ENCODE peak calls at places on chromosomes 5 and 9, in five cellular contexts. K is psoas muscle, B is progenitor cell of endocrine pancreas, H is testis, D is lung. M is an unnamed sample.

GRCh38 chr5:31655491-31655890 is 16.6 kb downstream of the PDZD2 start:
- DNase-seq in K (no peak), B (no peak), H (no peak), D (no peak), M (no peak)

GRCh38 chr9:37104183-37104889 is 16.0 kb upstream of the ZCCHC7 start:
- DNase-seq in K (no peak), B (no peak), H (no peak), D (no peak), M (no peak)

GRCh38 chr5:159031513-159031912 is 68.2 kb downstream of the EBF1 start:
- DNase-seq in K (no peak), B (no peak), H (no peak), D (no peak), M (no peak)

GRCh38 chr9:91422832-91423711 is 560 bp downstream of the NFIL3 start:
- DNase-seq in K (peak), B (peak), H (peak), D (peak), M (peak)

GRCh38 chr5:118208031-118208453 is 780.3 kb downstream of the DTWD2 start:
- DNase-seq in K (peak), B (no peak), H (peak), D (no peak), M (no peak)

GRCh38 chr5:146101646-146102045 is 3.7 kb downstream of the PLAC8L1 start:
- DNase-seq in K (no peak), B (no peak), H (no peak), D (no peak), M (no peak)

GRCh38 chr5:116947691-116948528 is 373.3 kb upstream of the SEMA6A start:
- DNase-seq in K (peak), B (no peak), H (peak), D (peak), M (peak)

GRCh38 chr5:179228341-179229121 is 116.7 kb downstream of the ADAMTS2 start:
- DNase-seq in K (peak), B (no peak), H (no peak), D (no peak), M (no peak)

GRCh38 chr5:157476699-157477408 is 16.8 kb downstream of the NIPAL4 start:
- DNase-seq in K (no peak), B (peak), H (peak), D (no peak), M (peak)

GRCh38 chr5:178304761-178305645 is 72.4 kb upstream of the PHYKPL start:
- DNase-seq in K (peak), B (no peak), H (no peak), D (no peak), M (no peak)

GRCh38 chr9:908806-909205 is 67.3 kb downstream of the DMRT1 start:
- DNase-seq in K (no peak), B (no peak), H (no peak), D (no peak), M (no peak)

GRCh38 chr5:107401470-107402085 is 269.2 kb downstream of the EFNA5 start:
- DNase-seq in K (no peak), B (no peak), H (no peak), D (no peak), M (no peak)

GRCh38 chr5:168646335-168646734 is 67.2 kb upstream of the PANK3 start:
- DNase-seq in K (no peak), B (no peak), H (no peak), D (no peak), M (no peak)

GRCh38 chr9:100856238-100856637 is 172.3 kb upstream of the PLPPR1 start:
- DNase-seq in K (no peak), B (no peak), H (no peak), D (no peak), M (no peak)

GRCh38 chr5:123814796-123815479 is 303.0 kb downstream of the CSNK1G3 start:
- DNase-seq in K (no peak), B (no peak), H (no peak), D (no peak), M (no peak)

GRCh38 chr5:78360674-78361225 is 333 bp downstream of the SCAMP1 start:
- DNase-seq in K (peak), B (peak), H (peak), D (peak), M (peak)

GRCh38 chr9:126516561-126516935 is 97.2 kb upstream of the LMX1B start:
- DNase-seq in K (no peak), B (no peak), H (no peak), D (no peak), M (no peak)

GRCh38 chr9:126513159-126514036 is 100.3 kb upstream of the LMX1B start:
- DNase-seq in K (no peak), B (no peak), H (no peak), D (no peak), M (no peak)

GRCh38 chr9:126515001-126515872 is 98.5 kb upstream of the LMX1B start:
- DNase-seq in K (no peak), B (no peak), H (no peak), D (no peak), M (no peak)

GRCh38 chr9:126515873-126516505 is 97.7 kb upstream of the LMX1B start:
- DNase-seq in K (no peak), B (no peak), H (no peak), D (no peak), M (no peak)

GRCh38 chr9:126514037-126514821 is 99.5 kb upstream of the LMX1B start:
- DNase-seq in K (peak), B (peak), H (peak), D (peak), M (peak)
- TF ChIP-seq CTCF in K (peak), B (peak), H (no peak), D (peak), M (peak)

DNA sequence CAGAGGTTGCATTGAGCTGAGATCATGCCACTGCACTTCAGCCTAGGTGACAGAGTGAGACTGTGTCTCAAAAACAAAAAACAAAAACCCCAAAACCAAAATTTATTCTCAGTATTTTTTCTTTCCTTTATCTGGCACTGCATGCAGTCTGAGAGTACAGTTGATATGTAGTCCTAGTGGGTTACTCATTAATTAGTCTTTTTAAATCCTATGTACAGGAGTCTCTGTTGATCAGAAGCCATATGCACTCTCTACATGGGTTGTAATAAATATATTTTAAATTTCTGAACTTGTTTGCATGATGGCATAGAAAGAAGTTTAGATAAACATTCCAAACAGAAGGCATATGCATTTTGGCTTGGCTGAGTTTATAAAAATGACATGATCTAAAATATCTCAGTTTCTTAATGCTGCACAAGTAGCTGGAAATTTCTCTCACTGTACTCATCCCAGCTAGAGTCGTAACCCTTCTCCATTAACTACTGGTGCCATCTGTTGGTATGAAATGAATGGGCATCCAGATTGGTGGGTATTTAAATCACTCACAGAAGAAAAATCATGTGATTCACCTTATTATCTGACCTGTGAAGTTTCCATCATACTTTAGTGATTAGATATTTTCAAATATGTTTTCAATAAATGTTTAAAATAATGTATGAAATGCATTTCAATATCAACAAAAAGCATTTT is 284.8 kb downstream of the CTNND2 start:
- DNase-seq in K (no peak), B (no peak), H (no peak), D (no peak), M (no peak)
- TF ChIP-seq CTCF in K (no peak), B (peak), H (no peak), D (no peak), M (no peak)

GRCh38 chr9:19156805-19157204 is 29.5 kb upstream of the PLIN2 start:
- DNase-seq in K (peak), B (no peak), H (no peak), D (no peak), M (no peak)

GRCh38 chr9:19154135-19154612 is 26.9 kb upstream of the PLIN2 start:
- DNase-seq in K (no peak), B (no peak), H (peak), D (peak), M (no peak)

GRCh38 chr9:19155106-19155999 is 28.1 kb upstream of the PLIN2 start:
- DNase-seq in K (no peak), B (no peak), H (no peak), D (no peak), M (no peak)

GRCh38 chr9:19160085-19160484 is 32.8 kb upstream of the PLIN2 start:
- DNase-seq in K (no peak), B (no peak), H (no peak), D (no peak), M (no peak)

DNA sequence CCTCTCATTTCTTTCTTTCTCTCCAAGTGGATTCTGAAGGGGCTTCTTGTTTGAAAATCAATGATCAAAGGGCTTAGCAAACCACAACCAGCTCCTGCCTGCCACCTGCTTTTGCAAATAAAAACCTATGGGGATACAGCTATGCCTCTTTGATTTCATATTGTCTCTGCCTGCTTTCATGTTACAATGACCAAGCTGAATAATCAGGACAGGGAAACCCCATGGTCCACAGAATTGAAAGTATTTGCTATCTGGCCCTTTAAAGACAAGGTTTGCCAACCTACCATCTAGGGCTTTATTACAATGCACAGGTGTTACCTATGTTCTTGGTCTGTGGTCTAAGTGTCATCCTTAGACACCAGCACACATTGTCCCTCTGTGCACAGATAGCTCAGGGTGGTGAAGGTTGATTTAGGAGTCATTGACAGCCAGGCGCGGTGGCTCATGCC is 28.8 kb upstream of the PLIN2 start:
- DNase-seq in K (no peak), B (no peak), H (no peak), D (no peak), M (no peak)
- TF ChIP-seq CTCF in K (no peak), B (no peak), H (no peak), D (no peak), M (no peak)

GRCh38 chr5:149732500-149733128 is 2.5 kb downstream of the PPARGC1B start:
- DNase-seq in K (peak), B (no peak), H (peak), D (no peak), M (no peak)

GRCh38 chr5:149730620-149731331 is 666 bp downstream of the PPARGC1B start:
- DNase-seq in K (peak), B (no peak), H (peak), D (no peak), M (peak)

GRCh38 chr5:149733129-149733900 is 3.2 kb downstream of the PPARGC1B start:
- DNase-seq in K (no peak), B (no peak), H (no peak), D (no peak), M (no peak)

GRCh38 chr5:149731332-149731616 is 1.2 kb downstream of the PPARGC1B start:
- DNase-seq in K (no peak), B (no peak), H (no peak), D (no peak), M (no peak)

DNA sequence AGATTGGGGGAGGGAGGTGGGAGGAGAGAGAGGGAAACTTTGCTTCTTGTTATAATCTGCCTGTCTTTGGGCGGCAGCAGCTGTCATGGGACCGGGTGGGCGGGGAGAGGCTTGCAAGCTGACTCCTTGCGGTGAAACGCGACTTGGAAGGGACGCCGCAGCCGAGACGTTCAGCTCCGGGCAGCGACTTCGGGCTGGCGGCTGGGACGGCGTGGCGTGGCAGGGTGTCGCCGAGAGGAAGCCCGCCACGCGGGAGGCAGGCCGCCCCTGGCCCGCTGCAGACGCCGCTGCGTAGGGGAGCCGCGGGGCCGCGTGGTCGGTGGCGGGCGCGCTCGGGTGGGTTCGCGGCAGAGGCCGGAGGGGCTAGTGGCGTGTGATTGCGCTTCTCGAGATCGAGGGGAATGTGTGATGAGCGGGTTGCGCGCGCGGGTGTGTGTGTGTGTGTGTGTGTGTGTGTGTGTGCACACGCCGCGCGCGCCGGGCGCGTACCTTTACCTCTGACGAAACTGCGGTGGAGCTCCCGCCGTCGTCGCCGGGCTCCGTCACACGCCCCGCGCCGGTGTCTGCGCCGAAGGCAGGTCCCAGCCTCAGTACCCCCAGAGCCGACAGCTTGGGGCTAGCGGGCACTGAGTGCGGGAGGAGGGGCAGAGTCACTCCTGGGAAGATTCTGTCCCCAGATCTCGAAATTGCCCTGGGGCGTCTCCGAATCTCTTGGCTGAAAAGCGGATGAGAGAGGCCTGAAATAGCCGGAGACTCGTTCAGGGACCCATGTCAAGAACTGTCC is 1.7 kb downstream of the PPARGC1B start:
- DNase-seq in K (peak), B (no peak), H (peak), D (peak), M (peak)
- TF ChIP-seq CTCF in K (peak), B (no peak), H (no peak), D (no peak), M (no peak)

DNA sequence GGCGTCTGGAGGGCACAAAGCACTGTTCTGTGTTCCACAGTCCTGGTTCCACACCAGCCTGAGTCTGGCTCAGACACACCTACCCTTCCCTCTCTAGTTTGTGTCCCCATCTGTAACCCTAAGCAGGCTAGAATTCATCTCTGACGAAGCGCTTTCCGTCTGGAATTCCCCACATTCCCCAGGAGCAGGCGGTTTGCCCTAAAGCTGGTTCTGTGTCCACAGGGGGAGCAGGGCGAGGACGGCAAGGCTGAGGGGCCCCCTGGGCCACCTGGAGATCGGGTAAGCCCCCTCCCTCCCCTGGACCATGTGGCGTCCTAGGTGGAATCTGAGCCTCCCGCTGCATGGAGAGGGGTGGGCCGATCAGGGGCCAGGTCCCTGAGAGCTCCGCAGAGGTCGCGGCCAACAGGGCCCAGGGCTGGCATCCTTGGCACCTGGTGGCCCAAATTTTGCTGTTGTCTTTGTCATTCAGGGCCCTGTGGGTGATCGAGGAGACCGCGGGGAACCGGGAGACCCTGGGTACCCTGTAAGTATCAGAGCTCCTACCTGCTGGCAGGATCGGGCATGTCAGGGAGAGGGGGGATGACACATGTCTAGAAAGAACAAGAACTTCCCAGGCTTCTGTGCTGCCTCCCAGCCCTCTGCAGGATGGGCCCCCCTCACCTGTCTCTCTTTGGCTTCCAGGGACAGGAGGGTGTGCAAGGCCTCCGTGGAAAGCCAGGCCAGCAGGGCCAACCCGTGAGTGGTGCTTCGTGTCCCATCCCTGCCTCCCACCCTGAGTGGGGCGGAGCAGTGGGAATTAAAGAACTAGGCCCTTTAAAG is 34.5 kb upstream of the ORM1 start:
- DNase-seq in K (peak), B (no peak), H (no peak), D (no peak), M (no peak)
- TF ChIP-seq CTCF in K (no peak), B (no peak), H (no peak), D (no peak), M (no peak)

GRCh38 chr5:180718810-180719453 is 20.9 kb downstream of the OR2Y1 start:
- DNase-seq in K (no peak), B (peak), H (peak), D (no peak), M (no peak)
- TF ChIP-seq CTCF in K (peak), B (peak), H (no peak), D (peak), M (peak)